ENCODE peak calls at places on chromosomes 3 and 15, in nine cellular contexts. One of them, this sample, is unnamed.

GRCh38 chr15:77019476-77020331 is 24.8 kb downstream of the PSTPIP1 start:
- DNase-seq in cardiac muscle cell: no peak
- DNase-seq in cardiac fibroblast: no peak
- DNase-seq in heart right ventricle: no peak
- DNase-seq in fibroblast of lung: peak; percentile 46
- DNase-seq in GM20000: no peak
- DNase-seq in GM10248: no peak
- DNase-seq in NB4: peak; percentile 78
- DNase-seq in prostate gland: no peak
- DNase-seq in this sample: no peak

GRCh38 chr3:105448338-105448982 is 81.8 kb downstream of the ALCAM start:
- DNase-seq in fibroblast of lung: peak; percentile 50
- DNase-seq in heart right ventricle: no peak
- DNase-seq in NB4: no peak
- DNase-seq in cardiac muscle cell: peak; percentile 19
- DNase-seq in cardiac fibroblast: peak; percentile 21
- DNase-seq in GM10248: no peak
- DNase-seq in prostate gland: no peak
- DNase-seq in GM20000: no peak
- DNase-seq in this sample: no peak

GRCh38 chr15:101357333-101357732 is 62.3 kb upstream of the SNRPA1 start:
- DNase-seq in heart right ventricle: peak; percentile 34
- DNase-seq in NB4: peak; percentile 18
- DNase-seq in prostate gland: no peak
- DNase-seq in GM10248: no peak
- DNase-seq in cardiac muscle cell: no peak
- DNase-seq in fibroblast of lung: no peak
- DNase-seq in cardiac fibroblast: no peak
- DNase-seq in GM20000: no peak
- DNase-seq in this sample: no peak

GRCh38 chr3:165669502-165669901 is 167.7 kb downstream of the BCHE start:
- DNase-seq in cardiac fibroblast: no peak
- DNase-seq in prostate gland: no peak
- DNase-seq in cardiac muscle cell: no peak
- DNase-seq in GM10248: no peak
- DNase-seq in heart right ventricle: no peak
- DNase-seq in NB4: no peak
- DNase-seq in fibroblast of lung: peak; percentile 36
- DNase-seq in GM20000: no peak
- DNase-seq in this sample: no peak

GRCh38 chr15:67611803-67612369 is 69.4 kb downstream of the MAP2K5 start:
- DNase-seq in NB4: no peak
- DNase-seq in GM10248: no peak
- DNase-seq in fibroblast of lung: no peak
- DNase-seq in prostate gland: no peak
- DNase-seq in cardiac fibroblast: peak; percentile 72
- DNase-seq in heart right ventricle: no peak
- DNase-seq in GM20000: no peak
- DNase-seq in cardiac muscle cell: peak; percentile 70
- DNase-seq in this sample: no peak

GRCh38 chr3:123026551-123027291 is 842 bp downstream of the SEMA5B start:
- DNase-seq in GM10248: peak; percentile 38
- DNase-seq in NB4: no peak
- DNase-seq in GM20000: peak; percentile 30
- DNase-seq in heart right ventricle: peak; percentile 22
- DNase-seq in cardiac fibroblast: no peak
- DNase-seq in cardiac muscle cell: no peak
- DNase-seq in fibroblast of lung: no peak
- DNase-seq in prostate gland: no peak
- DNase-seq in this sample: no peak

GRCh38 chr3:61060421-61060861 is 190.8 kb downstream of the FHIT start:
- DNase-seq in fibroblast of lung: no peak
- DNase-seq in cardiac muscle cell: no peak
- DNase-seq in GM10248: no peak
- DNase-seq in prostate gland: no peak
- DNase-seq in GM20000: no peak
- DNase-seq in cardiac fibroblast: no peak
- DNase-seq in NB4: no peak
- DNase-seq in heart right ventricle: no peak
- DNase-seq in this sample: no peak

GRCh38 chr3:179560791-179561190 is 1.9 kb upstream of the ACTL6A start:
- DNase-seq in GM10248: no peak
- DNase-seq in fibroblast of lung: no peak
- DNase-seq in cardiac muscle cell: no peak
- DNase-seq in cardiac fibroblast: no peak
- DNase-seq in heart right ventricle: no peak
- DNase-seq in prostate gland: no peak
- DNase-seq in NB4: no peak
- DNase-seq in GM20000: no peak
- DNase-seq in this sample: no peak

GRCh38 chr3:10883478-10884234 is 67.6 kb downstream of the SLC6A11 start:
- DNase-seq in cardiac fibroblast: peak; percentile 12
- DNase-seq in GM20000: peak; percentile 22
- DNase-seq in GM10248: peak; percentile 39
- DNase-seq in fibroblast of lung: peak; percentile 5
- DNase-seq in prostate gland: peak; percentile 11
- DNase-seq in heart right ventricle: no peak
- DNase-seq in cardiac muscle cell: peak; percentile 15
- DNase-seq in NB4: peak; percentile 45
- DNase-seq in this sample: no peak

GRCh38 chr3:46713048-46713897 is 4.4 kb downstream of the PRSS50 start:
- DNase-seq in prostate gland: no peak
- DNase-seq in GM20000: no peak
- DNase-seq in cardiac fibroblast: no peak
- DNase-seq in heart right ventricle: no peak
- DNase-seq in GM10248: no peak
- DNase-seq in cardiac muscle cell: no peak
- DNase-seq in NB4: no peak
- DNase-seq in fibroblast of lung: no peak
- DNase-seq in this sample: no peak

GRCh38 chr15:41125950-41126642 is 10.0 kb upstream of the INO80 start:
- DNase-seq in prostate gland: no peak
- DNase-seq in GM10248: no peak
- DNase-seq in cardiac fibroblast: no peak
- DNase-seq in heart right ventricle: no peak
- DNase-seq in cardiac muscle cell: no peak
- DNase-seq in fibroblast of lung: no peak
- DNase-seq in NB4: no peak
- DNase-seq in GM20000: no peak
- DNase-seq in this sample: no peak

GRCh38 chr3:30076899-30077298 is 529.5 kb upstream of the TGFBR2 start:
- DNase-seq in cardiac muscle cell: no peak
- DNase-seq in fibroblast of lung: no peak
- DNase-seq in cardiac fibroblast: no peak
- DNase-seq in GM20000: no peak
- DNase-seq in heart right ventricle: no peak
- DNase-seq in GM10248: no peak
- DNase-seq in NB4: no peak
- DNase-seq in prostate gland: no peak
- DNase-seq in this sample: no peak

DNA sequence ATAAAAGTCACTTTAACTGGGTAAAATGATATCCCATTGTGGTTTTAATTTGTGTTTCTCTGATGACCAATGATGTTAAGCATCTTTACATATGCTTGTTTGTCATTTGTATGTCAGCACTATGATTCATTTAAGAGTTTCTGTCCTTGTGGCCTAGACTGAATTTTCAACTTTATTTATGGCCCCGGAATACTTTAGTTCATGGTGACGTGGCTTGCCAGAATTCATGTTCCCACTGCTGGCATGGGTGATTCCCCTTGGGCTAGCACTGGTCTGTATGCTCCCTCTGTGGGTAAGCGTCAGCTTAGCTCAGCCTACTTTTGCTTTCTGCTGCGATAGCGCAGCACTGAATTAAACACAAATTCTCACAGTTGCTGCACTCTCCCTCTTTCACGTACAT is 436.3 kb upstream of the SGO1 start:
- DNase-seq in cardiac fibroblast: no peak
- DNase-seq in heart right ventricle: no peak
- DNase-seq in prostate gland: no peak
- DNase-seq in fibroblast of lung: peak; percentile 62
- DNase-seq in GM20000: no peak
- DNase-seq in NB4: no peak
- DNase-seq in cardiac muscle cell: no peak
- DNase-seq in GM10248: no peak
- DNase-seq in this sample: peak; percentile 98
- TF ChIP-seq CTCF in cardiac fibroblast: no peak
- TF ChIP-seq CTCF in heart right ventricle: no peak
- TF ChIP-seq CTCF in prostate gland: no peak
- TF ChIP-seq CTCF in fibroblast of lung: no peak
- TF ChIP-seq CTCF in GM20000: no peak
- TF ChIP-seq CTCF in NB4: no peak
- TF ChIP-seq CTCF in cardiac muscle cell: no peak
- TF ChIP-seq CTCF in GM10248: no peak
- TF ChIP-seq CTCF in this sample: peak; percentile 59

GRCh38 chr3:66178206-66178605 is 42.6 kb upstream of the SLC25A26 start:
- DNase-seq in cardiac fibroblast: no peak
- DNase-seq in prostate gland: no peak
- DNase-seq in fibroblast of lung: no peak
- DNase-seq in NB4: no peak
- DNase-seq in GM10248: no peak
- DNase-seq in GM20000: no peak
- DNase-seq in heart right ventricle: no peak
- DNase-seq in cardiac muscle cell: no peak
- DNase-seq in this sample: no peak

GRCh38 chr3:66181764-66182163 is 39.0 kb upstream of the SLC25A26 start:
- DNase-seq in cardiac fibroblast: no peak
- DNase-seq in GM10248: no peak
- DNase-seq in NB4: no peak
- DNase-seq in prostate gland: no peak
- DNase-seq in GM20000: no peak
- DNase-seq in heart right ventricle: peak; percentile 61
- DNase-seq in cardiac muscle cell: no peak
- DNase-seq in fibroblast of lung: no peak
- DNase-seq in this sample: no peak

GRCh38 chr3:66186545-66186944 is 34.3 kb upstream of the SLC25A26 start:
- DNase-seq in prostate gland: no peak
- DNase-seq in cardiac fibroblast: no peak
- DNase-seq in cardiac muscle cell: no peak
- DNase-seq in GM10248: no peak
- DNase-seq in GM20000: no peak
- DNase-seq in NB4: no peak
- DNase-seq in heart right ventricle: no peak
- DNase-seq in fibroblast of lung: no peak
- DNase-seq in this sample: no peak

GRCh38 chr3:66179813-66180212 is 41.0 kb upstream of the SLC25A26 start:
- DNase-seq in GM10248: no peak
- DNase-seq in cardiac fibroblast: peak; percentile 49
- DNase-seq in cardiac muscle cell: peak; percentile 64
- DNase-seq in fibroblast of lung: peak; percentile 60
- DNase-seq in prostate gland: no peak
- DNase-seq in heart right ventricle: no peak
- DNase-seq in NB4: no peak
- DNase-seq in GM20000: no peak
- DNase-seq in this sample: peak; percentile 6

DNA sequence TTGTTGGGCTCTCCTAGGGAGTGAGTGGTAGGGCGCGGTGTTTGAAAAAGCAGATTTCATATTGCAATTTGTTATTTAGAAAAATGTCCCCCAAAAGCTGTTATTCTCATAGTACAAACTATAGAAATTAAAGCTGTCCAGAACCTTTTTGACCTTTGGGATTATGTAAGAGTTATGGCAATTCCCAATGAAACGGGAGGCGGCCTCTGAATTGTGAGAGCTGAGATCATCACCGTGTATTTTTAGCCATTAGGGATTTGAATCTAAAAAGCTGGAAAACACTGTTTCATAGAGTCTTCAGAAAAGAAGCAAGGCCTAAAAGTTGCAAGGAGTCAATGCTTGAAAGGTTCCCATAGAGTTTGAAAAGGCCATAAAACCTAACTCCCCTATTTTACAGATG is 38.6 kb upstream of the SLC25A26 start:
- DNase-seq in cardiac muscle cell: no peak
- DNase-seq in GM10248: no peak
- DNase-seq in cardiac fibroblast: no peak
- DNase-seq in heart right ventricle: peak; percentile 21
- DNase-seq in prostate gland: no peak
- DNase-seq in NB4: no peak
- DNase-seq in GM20000: no peak
- DNase-seq in fibroblast of lung: no peak
- DNase-seq in this sample: no peak
- TF ChIP-seq CTCF in cardiac muscle cell: no peak
- TF ChIP-seq CTCF in GM10248: no peak
- TF ChIP-seq CTCF in cardiac fibroblast: no peak
- TF ChIP-seq CTCF in heart right ventricle: no peak
- TF ChIP-seq CTCF in prostate gland: no peak
- TF ChIP-seq CTCF in NB4: no peak
- TF ChIP-seq CTCF in GM20000: no peak
- TF ChIP-seq CTCF in fibroblast of lung: no peak
- TF ChIP-seq CTCF in this sample: no peak

GRCh38 chr3:25589783-25590258 is 74.9 kb downstream of the TOP2B start:
- DNase-seq in NB4: no peak
- DNase-seq in fibroblast of lung: no peak
- DNase-seq in GM10248: no peak
- DNase-seq in heart right ventricle: peak; percentile 48
- DNase-seq in cardiac fibroblast: peak; percentile 15
- DNase-seq in cardiac muscle cell: peak; percentile 23
- DNase-seq in GM20000: no peak
- DNase-seq in prostate gland: no peak
- DNase-seq in this sample: no peak

GRCh38 chr3:25589104-25589782 is 75.5 kb downstream of the TOP2B start:
- DNase-seq in cardiac fibroblast: no peak
- DNase-seq in heart right ventricle: no peak
- DNase-seq in cardiac muscle cell: no peak
- DNase-seq in fibroblast of lung: peak; percentile 49
- DNase-seq in NB4: no peak
- DNase-seq in GM20000: no peak
- DNase-seq in prostate gland: no peak
- DNase-seq in GM10248: no peak
- DNase-seq in this sample: no peak

GRCh38 chr3:25588441-25589103 is 76.1 kb downstream of the TOP2B start:
- DNase-seq in cardiac muscle cell: no peak
- DNase-seq in fibroblast of lung: peak; percentile 75
- DNase-seq in cardiac fibroblast: no peak
- DNase-seq in GM10248: no peak
- DNase-seq in heart right ventricle: no peak
- DNase-seq in NB4: no peak
- DNase-seq in prostate gland: no peak
- DNase-seq in GM20000: no peak
- DNase-seq in this sample: no peak

GRCh38 chr3:25594007-25594502 is 70.7 kb downstream of the TOP2B start:
- DNase-seq in prostate gland: no peak
- DNase-seq in GM20000: no peak
- DNase-seq in fibroblast of lung: peak; percentile 78
- DNase-seq in GM10248: no peak
- DNase-seq in NB4: peak; percentile 62
- DNase-seq in cardiac fibroblast: peak; percentile 89
- DNase-seq in heart right ventricle: peak; percentile 27
- DNase-seq in cardiac muscle cell: peak; percentile 88
- DNase-seq in this sample: peak; percentile 87

GRCh38 chr3:25592510-25592968 is 72.2 kb downstream of the TOP2B start:
- DNase-seq in prostate gland: no peak
- DNase-seq in fibroblast of lung: peak; percentile 82
- DNase-seq in cardiac muscle cell: peak; percentile 86
- DNase-seq in GM10248: no peak
- DNase-seq in GM20000: no peak
- DNase-seq in heart right ventricle: peak; percentile 34
- DNase-seq in NB4: peak; percentile 79
- DNase-seq in cardiac fibroblast: peak; percentile 74
- DNase-seq in this sample: peak; percentile 51
- TF ChIP-seq CTCF in prostate gland: no peak
- TF ChIP-seq CTCF in fibroblast of lung: peak; percentile 20
- TF ChIP-seq CTCF in cardiac muscle cell: peak; percentile 56
- TF ChIP-seq CTCF in GM10248: no peak
- TF ChIP-seq CTCF in GM20000: no peak
- TF ChIP-seq CTCF in heart right ventricle: no peak
- TF ChIP-seq CTCF in NB4: no peak
- TF ChIP-seq CTCF in cardiac fibroblast: peak; percentile 50
- TF ChIP-seq CTCF in this sample: peak; percentile 21

GRCh38 chr15:89500397-89501270 is 4.3 kb upstream of the RHCG start:
- DNase-seq in GM20000: no peak
- DNase-seq in GM10248: no peak
- DNase-seq in cardiac muscle cell: no peak
- DNase-seq in cardiac fibroblast: no peak
- DNase-seq in prostate gland: no peak
- DNase-seq in heart right ventricle: no peak
- DNase-seq in fibroblast of lung: no peak
- DNase-seq in NB4: no peak
- DNase-seq in this sample: no peak
- TF ChIP-seq CTCF in GM20000: no peak
- TF ChIP-seq CTCF in GM10248: no peak
- TF ChIP-seq CTCF in cardiac muscle cell: peak; percentile 34
- TF ChIP-seq CTCF in cardiac fibroblast: peak; percentile 46
- TF ChIP-seq CTCF in prostate gland: no peak
- TF ChIP-seq CTCF in heart right ventricle: no peak
- TF ChIP-seq CTCF in fibroblast of lung: no peak
- TF ChIP-seq CTCF in NB4: peak; percentile 20
- TF ChIP-seq CTCF in this sample: peak; percentile 24